ENCODE peak calls at places on chromosomes 16 and 17, in seven cellular contexts. H, V, I, T, W, J and R are unnamed samples.

GRCh38 chr17:37650419-37651003 is 7.3 kb upstream of the DDX52 start:
- DNase-seq in I (peak; percentile 15), T (no peak), J (peak; percentile 34), V (no peak), W (peak; percentile 27), H (peak; percentile 43), R (peak; percentile 56)

GRCh38 chr16:88749358-88749757 is 35.7 kb downstream of the PIEZO1 start:
- DNase-seq in V (no peak), I (no peak), H (no peak), T (no peak), J (no peak), W (no peak), R (no peak)

GRCh38 chr16:84013787-84014569 is 28.6 kb downstream of the SLC38A8 start:
- DNase-seq in W (peak; percentile 38), I (peak; percentile 99), J (peak; percentile 82), V (peak; percentile 32), T (no peak), H (peak; percentile 22), R (no peak)

GRCh38 chr16:84098939-84099338 is 17.8 kb downstream of the MBTPS1 start:
- DNase-seq in I (no peak), V (no peak), J (no peak), W (no peak), T (no peak), H (no peak), R (no peak)

GRCh38 chr16:88561485-88562369 is 8.5 kb upstream of the ZC3H18 start:
- DNase-seq in J (peak; percentile 81), H (no peak), V (peak; percentile 33), I (peak; percentile 62), W (peak; percentile 43), T (peak; percentile 68), R (peak; percentile 52)

GRCh38 chr17:61303334-61304096 is 96.1 kb upstream of the TBX2 start:
- DNase-seq in H (no peak), J (no peak), I (no peak), V (no peak), W (no peak), T (no peak), R (no peak)

GRCh38 chr17:38598995-38599394 is 6.8 kb downstream of the SRCIN1 start:
- DNase-seq in W (no peak), H (no peak), I (no peak), T (no peak), V (no peak), J (no peak), R (no peak)

GRCh38 chr17:65346166-65346565 is 209.0 kb downstream of the RGS9 start:
- DNase-seq in H (no peak), J (no peak), T (no peak), W (no peak), I (no peak), V (no peak), R (no peak)

GRCh38 chr17:12180644-12181261 is 160.1 kb downstream of the MAP2K4 start:
- DNase-seq in V (no peak), T (no peak), W (peak; percentile 39), I (peak; percentile 55), J (peak; percentile 55), H (peak; percentile 48), R (peak; percentile 71)

GRCh38 chr16:85554114-85554790 is 58.9 kb upstream of the GSE1 start:
- DNase-seq in T (peak; percentile 66), W (no peak), J (peak; percentile 92), V (peak; percentile 65), I (peak; percentile 93), H (peak; percentile 71), R (peak; percentile 77)

GRCh38 chr16:56910654-56911539 is 21.0 kb upstream of the HERPUD1 start:
- DNase-seq in W (no peak), I (no peak), J (no peak), H (no peak), V (no peak), T (no peak), R (peak; percentile 74)

GRCh38 chr17:13520899-13521572 is 80.7 kb downstream of the HS3ST3A1 start:
- DNase-seq in V (no peak), J (no peak), W (no peak), I (no peak), T (no peak), H (peak; percentile 65), R (peak; percentile 99)

GRCh38 chr16:53357208-53357586 is 77.1 kb upstream of the RBL2 start:
- DNase-seq in V (no peak), I (no peak), T (no peak), W (no peak), H (no peak), J (no peak), R (no peak)

GRCh38 chr17:19753049-19753444 is 4.9 kb upstream of the ALDH3A1 start:
- DNase-seq in J (no peak), I (no peak), V (no peak), H (peak; percentile 65), W (no peak), T (peak; percentile 94), R (peak; percentile 94)

GRCh38 chr16:12803203-12804093 is at the start of gene CPPED1:
- DNase-seq in W (peak; percentile 77), I (peak; percentile 91), T (peak; percentile 93), J (peak; percentile 96), V (peak; percentile 85), H (peak; percentile 89), R (peak; percentile 96)

GRCh38 chr16:31215287-31216115 is 1.4 kb downstream of the PYDC1 start:
- DNase-seq in J (peak; percentile 72), H (no peak), T (peak; percentile 89), V (no peak), W (no peak), I (no peak), R (peak; percentile 89)

GRCh38 chr16:72324578-72324977 is 152.6 kb upstream of the PMFBP1 start:
- DNase-seq in V (no peak), I (no peak), J (no peak), T (no peak), H (no peak), W (no peak), R (no peak)

GRCh38 chr16:9934723-9935508 is 247.3 kb downstream of the GRIN2A start:
- DNase-seq in I (no peak), T (no peak), W (no peak), H (no peak), J (no peak), V (no peak), R (no peak)

GRCh38 chr16:87581867-87582220 is 20.5 kb upstream of the JPH3 start:
- DNase-seq in H (peak; percentile 97), T (peak; percentile 80), I (no peak), W (no peak), V (no peak), J (no peak), R (peak; percentile 96)